ENCODE peak calls at places on chromosomes 3 and 15, in six cellular contexts. A, H, L, W, V and Z are unnamed samples.

GRCh38 chr3:161770532-161771386 is 274.2 kb downstream of the OTOL1 start:
- DNase-seq in A (peak), H (no peak), V (no peak), L (no peak), W (peak), Z (peak)

GRCh38 chr3:195133462-195133861 is 137.5 kb downstream of the XXYLT1 start:
- DNase-seq in H (peak), L (no peak), V (peak), A (peak), W (peak), Z (peak)

GRCh38 chr3:8143186-8143585 is 358.4 kb upstream of the LMCD1 start:
- DNase-seq in V (peak), L (no peak), W (peak), H (peak), A (no peak), Z (no peak)

GRCh38 chr3:169147246-169148008 is 516.1 kb downstream of the MECOM start:
- DNase-seq in W (peak), V (peak), H (peak), A (no peak), L (peak), Z (peak)

GRCh38 chr3:139830817-139831216 is 104.2 kb upstream of the CLSTN2 start:
- DNase-seq in V (no peak), A (no peak), H (no peak), W (no peak), L (peak), Z (no peak)

GRCh38 chr15:90037510-90037860 is 36.4 kb downstream of the ZNF710 start:
- DNase-seq in L (no peak), A (no peak), W (peak), H (no peak), V (peak), Z (no peak)

GRCh38 chr15:53448215-53449001 is 311.1 kb downstream of the WDR72 start:
- DNase-seq in L (no peak), A (no peak), W (no peak), V (no peak), H (no peak), Z (no peak)

GRCh38 chr3:194042947-194043346 is 93.0 kb upstream of the HES1 start:
- DNase-seq in W (peak), L (no peak), A (no peak), H (peak), V (peak), Z (no peak)

GRCh38 chr15:75694241-75695182 is 18.1 kb downstream of the CSPG4 start:
- DNase-seq in V (peak), H (peak), W (peak), L (peak), A (no peak), Z (no peak)

GRCh38 chr15:101242160-101242998 is 9.5 kb downstream of the CHSY1 start:
- DNase-seq in L (no peak), H (peak), V (peak), W (peak), A (peak), Z (peak)

GRCh38 chr3:158776531-158776930 is 25.3 kb upstream of the MFSD1 start:
- DNase-seq in A (no peak), V (no peak), H (no peak), W (no peak), L (no peak), Z (no peak)

GRCh38 chr15:39628821-39629220 is 47.9 kb downstream of the THBS1 start:
- DNase-seq in L (no peak), V (no peak), H (peak), W (peak), A (no peak), Z (no peak)

GRCh38 chr3:17810759-17811158 is 68.3 kb upstream of the TBC1D5 start:
- DNase-seq in L (no peak), V (peak), W (peak), A (no peak), H (peak), Z (no peak)

GRCh38 chr3:133488785-133489367 is 84.6 kb upstream of the CDV3 start:
- DNase-seq in H (peak), V (peak), L (no peak), A (no peak), W (peak), Z (no peak)

GRCh38 chr3:172152869-172153268 is 113.5 kb downstream of the FNDC3B start:
- DNase-seq in L (no peak), H (peak), A (no peak), W (no peak), V (peak), Z (no peak)

GRCh38 chr15:60375255-60375809 is 22.5 kb downstream of the ANXA2 start:
- DNase-seq in W (no peak), L (no peak), V (no peak), H (no peak), A (no peak), Z (no peak)

GRCh38 chr15:33016405-33017024 is 178.0 kb downstream of the FMN1 start:
- DNase-seq in L (no peak), H (no peak), A (no peak), W (no peak), V (no peak), Z (no peak)

GRCh38 chr3:124935264-124935663 is 713 bp upstream of the MUC13 start:
- DNase-seq in V (no peak), H (no peak), L (no peak), W (no peak), A (no peak), Z (no peak)

GRCh38 chr15:59166601-59167265 is 39.9 kb upstream of the LDHAL6B start:
- DNase-seq in W (no peak), H (peak), A (no peak), V (no peak), L (no peak), Z (no peak)

GRCh38 chr15:55897560-55898336 is 95.7 kb downstream of the NEDD4 start:
- DNase-seq in V (peak), L (peak), A (no peak), H (peak), W (peak), Z (peak)

GRCh38 chr15:52256930-52257733 is 38.5 kb downstream of the MYO5C start:
- DNase-seq in V (peak), L (no peak), A (no peak), W (peak), H (no peak), Z (no peak)

GRCh38 chr3:48472923-48473616 is 26.5 kb downstream of the ATRIP start:
- DNase-seq in W (peak), H (peak), A (peak), V (peak), L (peak), Z (peak)

GRCh38 chr3:99678023-99678422 is 39.6 kb downstream of the COL8A1 start:
- DNase-seq in V (peak), L (no peak), W (peak), A (no peak), H (peak), Z (no peak)

GRCh38 chr3:156620260-156620659 is 54.1 kb upstream of the TIPARP start:
- DNase-seq in W (no peak), H (peak), A (no peak), V (no peak), L (no peak), Z (no peak)

GRCh38 chr3:171453175-171453868 is 6.9 kb downstream of the TNIK start:
- DNase-seq in W (no peak), V (no peak), A (no peak), H (no peak), L (peak), Z (no peak)

GRCh38 chr15:100133981-100134711 is 207.6 kb downstream of the ADAMTS17 start:
- DNase-seq in W (no peak), H (no peak), A (no peak), V (no peak), L (no peak), Z (no peak)

GRCh38 chr15:100129677-100130076 is 212.1 kb downstream of the ADAMTS17 start:
- DNase-seq in H (no peak), A (no peak), W (no peak), V (no peak), L (no peak), Z (no peak)

GRCh38 chr15:100132309-100132708 is 209.5 kb downstream of the ADAMTS17 start:
- DNase-seq in H (no peak), V (no peak), L (no peak), A (no peak), W (no peak), Z (no peak)

GRCh38 chr15:100133001-100133400 is 208.8 kb downstream of the ADAMTS17 start:
- DNase-seq in V (no peak), H (no peak), A (no peak), L (no peak), W (no peak), Z (no peak)

GRCh38 chr15:100131321-100132224 is 210.2 kb downstream of the ADAMTS17 start:
- DNase-seq in W (no peak), H (peak), V (peak), A (no peak), L (peak), Z (peak)
- TF ChIP-seq CTCF in W (no peak), H (peak), V (peak), A (peak), L (no peak), Z (peak)

DNA sequence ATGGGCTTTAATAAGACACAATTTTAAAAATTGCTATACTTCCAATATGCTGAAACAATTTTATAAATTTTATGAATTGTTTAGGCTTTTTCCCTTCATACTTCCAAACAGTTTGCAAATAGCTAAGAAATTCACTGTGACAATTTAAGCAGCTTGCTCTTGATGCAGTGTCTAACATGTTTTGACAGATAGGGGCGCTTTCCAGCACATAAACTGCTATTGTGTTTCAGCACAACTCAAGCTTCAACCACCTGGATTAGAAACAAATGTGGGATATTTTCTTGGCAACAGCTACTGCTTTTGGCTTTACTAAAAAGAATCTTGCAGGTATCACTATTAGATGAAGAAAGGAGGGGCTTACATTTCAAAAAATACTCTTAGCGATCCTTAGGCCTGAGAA is 565.8 kb upstream of the DPPA4 start:
- DNase-seq in L (no peak), A (no peak), H (peak), V (no peak), W (no peak), Z (no peak)
- TF ChIP-seq CTCF in L (no peak), A (no peak), H (peak), V (no peak), W (no peak), Z (no peak)

GRCh38 chr3:153443961-153444360 is 281.9 kb downstream of the RAP2B start:
- DNase-seq in W (peak), L (no peak), H (peak), V (peak), A (no peak), Z (no peak)
- TF ChIP-seq CTCF in W (peak), L (no peak), H (no peak), V (peak), A (peak), Z (no peak)

GRCh38 chr15:50889589-50889988 is 18.9 kb upstream of the AP4E1 start:
- DNase-seq in H (no peak), V (no peak), W (no peak), A (no peak), L (no peak), Z (no peak)

GRCh38 chr15:50886611-50887350 is 21.7 kb upstream of the AP4E1 start:
- DNase-seq in W (no peak), L (no peak), V (no peak), A (no peak), H (peak), Z (no peak)

GRCh38 chr15:50886139-50886467 is 22.4 kb upstream of the AP4E1 start:
- DNase-seq in V (no peak), A (no peak), H (no peak), L (no peak), W (no peak), Z (no peak)

GRCh38 chr15:50890751-50891150 is 17.7 kb upstream of the AP4E1 start:
- DNase-seq in A (no peak), V (no peak), L (no peak), H (no peak), W (no peak), Z (no peak)

GRCh38 chr15:50888054-50888453 is 20.4 kb upstream of the AP4E1 start:
- DNase-seq in L (no peak), V (no peak), W (peak), A (no peak), H (no peak), Z (no peak)
- TF ChIP-seq CTCF in L (no peak), V (no peak), W (no peak), A (no peak), H (no peak), Z (no peak)

DNA sequence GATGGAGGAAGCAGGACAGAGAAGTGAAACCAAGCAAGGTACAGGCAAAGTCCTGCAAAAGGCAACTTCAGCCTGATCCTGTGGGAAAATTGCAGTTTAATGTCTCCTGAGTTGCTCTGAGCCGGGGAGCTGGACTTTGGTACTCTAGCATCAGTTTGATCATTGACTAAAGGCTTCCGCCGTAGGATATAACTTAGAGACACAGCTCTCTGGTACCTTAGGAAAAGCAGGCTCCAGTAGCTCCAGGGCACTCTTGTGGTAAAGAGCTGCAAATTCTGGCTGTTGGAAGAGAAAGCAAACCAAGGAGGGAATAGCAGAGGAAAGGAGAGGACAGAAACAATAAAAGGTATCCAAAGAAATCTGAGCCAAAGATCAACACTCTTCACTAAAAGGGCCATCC is 521.1 kb downstream of the PLOD2 start:
- DNase-seq in V (no peak), L (no peak), W (no peak), H (no peak), A (no peak), Z (no peak)
- TF ChIP-seq CTCF in V (no peak), L (no peak), W (no peak), H (no peak), A (no peak), Z (no peak)

GRCh38 chr3:186425788-186426730 is 64.0 kb upstream of the DGKG start:
- DNase-seq in H (peak), W (peak), L (no peak), V (peak), A (no peak), Z (no peak)
- TF ChIP-seq CTCF in H (peak), W (peak), L (peak), V (peak), A (peak), Z (no peak)